ENCODE peak calls at places on chromosome 6, in nine cellular contexts. C, V, B, U, Y, G, K, M and Z are unnamed samples.

GRCh38 chr6:16157909-16158308 is 29.0 kb downstream of the MYLIP start:
- DNase-seq in M (no peak), Y (no peak), K (no peak), G (no peak), C (no peak), B (no peak), U (no peak), V (no peak), Z (no peak)

GRCh38 chr6:31769684-31770371 is 7.3 kb downstream of the VWA7 start:
- DNase-seq in B (peak; percentile 68), G (peak; percentile 96), U (peak; percentile 70), C (peak; percentile 31), M (peak; percentile 75), K (peak; percentile 88), V (peak; percentile 68), Y (no peak), Z (no peak)

GRCh38 chr6:25389501-25389900 is 110.3 kb downstream of the CARMIL1 start:
- DNase-seq in V (no peak), B (no peak), K (no peak), G (no peak), Y (peak; percentile 76), U (peak; percentile 72), M (no peak), C (no peak), Z (peak; percentile 73)

GRCh38 chr6:164230259-164230658 is 815.7 kb downstream of the QKI start:
- DNase-seq in M (no peak), V (no peak), G (no peak), U (no peak), K (no peak), Y (no peak), B (no peak), C (no peak), Z (no peak)

GRCh38 chr6:69084746-69085335 is 449.8 kb downstream of the ADGRB3 start:
- DNase-seq in B (peak; percentile 54), U (no peak), C (no peak), Y (peak; percentile 50), V (no peak), M (no peak), K (no peak), G (no peak), Z (peak; percentile 27)

GRCh38 chr6:35592178-35592577 is 79.5 kb upstream of the TULP1 start:
- DNase-seq in C (no peak), G (no peak), K (no peak), B (no peak), M (no peak), V (no peak), Y (no peak), U (no peak), Z (no peak)

GRCh38 chr6:153183925-153184324 is 52.8 kb upstream of the RGS17 start:
- DNase-seq in K (no peak), M (no peak), V (no peak), Y (no peak), U (no peak), C (no peak), B (no peak), G (no peak), Z (no peak)

GRCh38 chr6:31568537-31568961 is 3.5 kb upstream of the LTA start:
- DNase-seq in V (no peak), B (no peak), M (peak; percentile 76), K (no peak), G (peak; percentile 77), U (peak; percentile 39), Y (no peak), C (no peak), Z (no peak)

DNA sequence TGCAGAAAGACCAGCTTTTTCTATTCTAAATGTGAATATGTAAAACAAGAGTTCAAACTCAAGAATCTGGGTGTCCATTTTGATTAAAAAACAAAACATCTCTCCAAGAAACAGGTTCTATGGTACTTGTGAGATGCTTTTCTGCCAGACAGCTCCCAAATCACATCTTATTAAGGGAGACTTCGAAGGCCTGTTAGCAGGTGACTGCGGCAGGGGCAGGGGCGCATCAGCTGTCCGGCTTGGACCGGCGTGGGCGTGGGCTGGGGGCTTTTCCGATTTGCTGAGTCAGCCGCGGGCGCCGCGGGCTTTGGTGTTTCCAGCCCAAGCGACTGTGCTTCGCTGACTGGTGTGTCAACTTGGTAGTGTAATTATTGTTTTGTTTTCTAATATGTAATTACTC is 32.6 kb downstream of the TFAP2A start:
- DNase-seq in G (no peak), U (no peak), V (no peak), M (no peak), B (no peak), K (no peak), Y (no peak), C (no peak), Z (no peak)
- H3K4me1 ChIP-seq in G (no peaks in the 10 kb centered on the region), U (peaks cover 8% of the 10 kb centered on the region), V (peaks cover 15% of the 10 kb centered on the region), M (no peaks in the 10 kb centered on the region), B (peaks cover 17% of the 10 kb centered on the region), K (no peaks in the 10 kb centered on the region), Y (no peaks in the 10 kb centered on the region), C (no peaks in the 10 kb centered on the region), Z (no peaks in the 10 kb centered on the region)

DNA sequence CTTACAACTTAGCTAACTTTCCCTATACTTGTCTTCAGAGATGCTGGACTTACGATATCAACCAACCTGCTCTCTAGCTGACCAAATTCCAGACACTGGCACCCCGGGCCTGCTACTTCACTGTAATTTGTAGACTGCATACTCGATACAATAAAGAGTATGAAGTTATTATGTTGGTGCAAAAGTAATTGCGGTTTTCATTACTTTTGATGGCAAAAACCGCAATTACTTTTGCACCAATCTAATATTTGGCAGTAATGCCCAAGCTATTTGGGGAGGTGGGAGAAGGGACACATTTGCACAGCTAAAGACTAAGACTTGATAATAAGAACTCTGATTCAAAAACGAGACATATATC is 34.9 kb upstream of the ARHGAP18 start:
- DNase-seq in V (no peak), Y (no peak), U (no peak), G (no peak), K (no peak), C (no peak), M (no peak), B (no peak), Z (no peak)
- H3K4me2 ChIP-seq in V (no peak overlapping the region), Y (peak overlapping the region; percentile 1), U (no peak overlapping the region), G (no peak overlapping the region), K (no peak overlapping the region), C (no peak overlapping the region), M (no peak overlapping the region), B (peak overlapping the region; percentile 1), Z (peak overlapping the region; percentile 50)

GRCh38 chr6:6748001-6748400 is 159.5 kb downstream of the LY86 start:
- DNase-seq in K (no peak), U (no peak), M (no peak), C (no peak), Y (no peak), B (no peak), G (no peak), V (no peak), Z (no peak)
- H3K4me1 ChIP-seq in K (no peaks in the 10 kb centered on the region), U (no peaks in the 10 kb centered on the region), M (no peaks in the 10 kb centered on the region), C (peaks cover 17% of the 10 kb centered on the region), Y (peaks cover 25% of the 10 kb centered on the region), B (peaks cover 23% of the 10 kb centered on the region), G (no peaks in the 10 kb centered on the region), V (peaks cover 29% of the 10 kb centered on the region), Z (peaks cover 7% of the 10 kb centered on the region)

GRCh38 chr6:137880633-137881521 is 13.8 kb downstream of the TNFAIP3 start:
- DNase-seq in M (no peak), Y (no peak), U (peak; percentile 27), B (no peak), K (no peak), V (no peak), G (no peak), C (no peak), Z (no peak)
- H3K4me2 ChIP-seq in M (no peak overlapping the region), Y (no peak overlapping the region), U (no peak overlapping the region), B (no peak overlapping the region), K (no peak overlapping the region), V (no peak overlapping the region), G (no peak overlapping the region), C (no peak overlapping the region), Z (no peak overlapping the region)

GRCh38 chr6:14620522-14620921 is 502.9 kb downstream of the CD83 start:
- DNase-seq in U (no peak), B (no peak), M (no peak), V (no peak), C (no peak), Y (no peak), G (no peak), K (no peak), Z (no peak)

GRCh38 chr6:14622135-14622534 is 504.6 kb downstream of the CD83 start:
- DNase-seq in K (no peak), C (no peak), M (no peak), B (peak; percentile 61), V (no peak), G (no peak), Y (no peak), U (no peak), Z (no peak)

GRCh38 chr6:14622878-14623542 is 505.4 kb downstream of the CD83 start:
- DNase-seq in V (no peak), K (no peak), U (no peak), G (no peak), M (no peak), B (no peak), Y (no peak), C (peak; percentile 15), Z (no peak)

GRCh38 chr6:14619419-14619781 is 501.8 kb downstream of the CD83 start:
- DNase-seq in U (no peak), V (no peak), Y (no peak), C (no peak), K (no peak), B (no peak), M (no peak), G (no peak), Z (no peak)

GRCh38 chr6:14621518-14621917 is 503.9 kb downstream of the CD83 start:
- DNase-seq in M (no peak), G (no peak), U (no peak), Y (no peak), B (no peak), K (no peak), V (no peak), C (no peak), Z (no peak)
- H3K4me1 ChIP-seq in M (peaks cover 4% of the 10 kb centered on the region), G (no peaks in the 10 kb centered on the region), U (no peaks in the 10 kb centered on the region), Y (no peaks in the 10 kb centered on the region), B (peaks cover 22% of the 10 kb centered on the region), K (peaks cover 2% of the 10 kb centered on the region), V (peaks cover 4% of the 10 kb centered on the region), C (peaks cover 2% of the 10 kb centered on the region), Z (no peaks in the 10 kb centered on the region)

GRCh38 chr6:125792172-125792571 is 1.4 kb downstream of the NCOA7 start:
- DNase-seq in C (no peak), G (no peak), B (no peak), U (peak; percentile 50), M (no peak), K (no peak), V (no peak), Y (no peak), Z (no peak)
- H3K4me2 ChIP-seq in C (no peak overlapping the region), G (peak overlapping the region; percentile 87), B (peak overlapping the region; percentile 81), U (peak overlapping the region; percentile 96), M (peak overlapping the region; percentile 96), K (no peak overlapping the region), V (no peak overlapping the region), Y (peak overlapping the region; percentile 91), Z (peak overlapping the region; percentile 94)